ENCODE peak calls at places on chromosomes 5 and 9, in four cellular contexts. One of them, this sample, is unnamed.

GRCh38 chr5:60323596-60323995 is 376.4 kb downstream of the DEPDC1B start:
- DNase-seq in fibroblast of lung: no peak
- DNase-seq in sigmoid colon: no peak
- DNase-seq in MCF 10A: no peak
- DNase-seq in this sample: no peak

GRCh38 chr5:97714426-97714825 is 531.4 kb upstream of the RIOK2 start:
- DNase-seq in fibroblast of lung: no peak
- DNase-seq in sigmoid colon: no peak
- DNase-seq in MCF 10A: no peak
- DNase-seq in this sample: no peak

GRCh38 chr9:133396952-133397351 is 20.8 kb downstream of the STKLD1 start:
- DNase-seq in fibroblast of lung: no peak
- DNase-seq in sigmoid colon: no peak
- DNase-seq in MCF 10A: no peak
- DNase-seq in this sample: no peak

GRCh38 chr9:34016149-34016548 is 32.5 kb downstream of the UBAP2 start:
- DNase-seq in fibroblast of lung: no peak
- DNase-seq in sigmoid colon: no peak
- DNase-seq in MCF 10A: no peak
- DNase-seq in this sample: no peak

GRCh38 chr5:72133212-72133990 is 26.1 kb downstream of the MAP1B start:
- DNase-seq in fibroblast of lung: peak
- DNase-seq in sigmoid colon: no peak
- DNase-seq in MCF 10A: no peak
- DNase-seq in this sample: no peak

GRCh38 chr5:37197340-37198050 is 51.7 kb downstream of the CPLANE1 start:
- DNase-seq in fibroblast of lung: no peak
- DNase-seq in sigmoid colon: no peak
- DNase-seq in MCF 10A: no peak
- DNase-seq in this sample: no peak

GRCh38 chr5:57037355-57037754 is 85.4 kb upstream of the MIER3 start:
- DNase-seq in fibroblast of lung: no peak
- DNase-seq in sigmoid colon: no peak
- DNase-seq in MCF 10A: peak
- DNase-seq in this sample: no peak

GRCh38 chr5:178486305-178486704 is 103.9 kb downstream of the COL23A1 start:
- DNase-seq in fibroblast of lung: no peak
- DNase-seq in sigmoid colon: no peak
- DNase-seq in MCF 10A: no peak
- DNase-seq in this sample: no peak

GRCh38 chr9:27572036-27572435 is 1.2 kb downstream of the C9orf72 start:
- DNase-seq in fibroblast of lung: no peak
- DNase-seq in sigmoid colon: no peak
- DNase-seq in MCF 10A: no peak
- DNase-seq in this sample: no peak

GRCh38 chr5:10474521-10475075 is 32.9 kb downstream of the ROPN1L start:
- DNase-seq in fibroblast of lung: peak
- DNase-seq in sigmoid colon: no peak
- DNase-seq in MCF 10A: no peak
- DNase-seq in this sample: no peak

GRCh38 chr5:120358949-120359348 is 105.2 kb upstream of the PRR16 start:
- DNase-seq in fibroblast of lung: no peak
- DNase-seq in sigmoid colon: no peak
- DNase-seq in MCF 10A: no peak
- DNase-seq in this sample: no peak

GRCh38 chr5:36928947-36929346 is 52.4 kb downstream of the NIPBL start:
- DNase-seq in fibroblast of lung: peak
- DNase-seq in sigmoid colon: no peak
- DNase-seq in MCF 10A: peak
- DNase-seq in this sample: no peak

GRCh38 chr5:142356716-142357468 is 32.1 kb upstream of the SPRY4 start:
- DNase-seq in fibroblast of lung: peak
- DNase-seq in sigmoid colon: peak
- DNase-seq in MCF 10A: peak
- DNase-seq in this sample: peak

GRCh38 chr5:107378218-107378899 is 292.4 kb downstream of the EFNA5 start:
- DNase-seq in fibroblast of lung: peak
- DNase-seq in sigmoid colon: no peak
- DNase-seq in MCF 10A: no peak
- DNase-seq in this sample: no peak

GRCh38 chr5:57009811-57010210 is 57.9 kb upstream of the MIER3 start:
- DNase-seq in fibroblast of lung: no peak
- DNase-seq in sigmoid colon: no peak
- DNase-seq in MCF 10A: no peak
- DNase-seq in this sample: no peak

GRCh38 chr5:76714771-76715483 is 999 bp upstream of the F2R start:
- DNase-seq in fibroblast of lung: peak
- DNase-seq in sigmoid colon: no peak
- DNase-seq in MCF 10A: no peak
- DNase-seq in this sample: no peak

GRCh38 chr9:86637515-86637914 is 283.3 kb upstream of the TUT7 start:
- DNase-seq in fibroblast of lung: peak
- DNase-seq in sigmoid colon: no peak
- DNase-seq in MCF 10A: peak
- DNase-seq in this sample: no peak

GRCh38 chr5:66947458-66947857 is 249.1 kb downstream of the CD180 start:
- DNase-seq in fibroblast of lung: no peak
- DNase-seq in sigmoid colon: no peak
- DNase-seq in MCF 10A: no peak
- DNase-seq in this sample: no peak
- TF ChIP-seq CTCF in fibroblast of lung: no peak
- TF ChIP-seq CTCF in sigmoid colon: no peak
- TF ChIP-seq CTCF in MCF 10A: no peak
- TF ChIP-seq CTCF in this sample: no peak

GRCh38 chr9:87813119-87813463 is 69.6 kb upstream of the SPATA31E1 start:
- DNase-seq in fibroblast of lung: no peak
- DNase-seq in sigmoid colon: no peak
- DNase-seq in MCF 10A: no peak
- DNase-seq in this sample: no peak
- TF ChIP-seq CTCF in fibroblast of lung: no peak
- TF ChIP-seq CTCF in sigmoid colon: no peak
- TF ChIP-seq CTCF in MCF 10A: no peak
- TF ChIP-seq CTCF in this sample: no peak

GRCh38 chr5:44332360-44332971 is 56.8 kb downstream of the FGF10 start:
- DNase-seq in fibroblast of lung: peak
- DNase-seq in sigmoid colon: no peak
- DNase-seq in MCF 10A: peak
- DNase-seq in this sample: no peak
- TF ChIP-seq CTCF in fibroblast of lung: peak
- TF ChIP-seq CTCF in sigmoid colon: peak
- TF ChIP-seq CTCF in MCF 10A: peak
- TF ChIP-seq CTCF in this sample: no peak

GRCh38 chr9:108708448-108708847 is 147.3 kb downstream of the ACTL7B start:
- DNase-seq in fibroblast of lung: no peak
- DNase-seq in sigmoid colon: peak
- DNase-seq in MCF 10A: no peak
- DNase-seq in this sample: no peak

GRCh38 chr9:108703414-108703813 is 152.4 kb downstream of the ACTL7B start:
- DNase-seq in fibroblast of lung: no peak
- DNase-seq in sigmoid colon: no peak
- DNase-seq in MCF 10A: no peak
- DNase-seq in this sample: no peak

GRCh38 chr9:108702681-108703080 is 153.1 kb downstream of the ACTL7B start:
- DNase-seq in fibroblast of lung: no peak
- DNase-seq in sigmoid colon: no peak
- DNase-seq in MCF 10A: no peak
- DNase-seq in this sample: no peak

GRCh38 chr9:108707120-108707519 is 148.7 kb downstream of the ACTL7B start:
- DNase-seq in fibroblast of lung: no peak
- DNase-seq in sigmoid colon: no peak
- DNase-seq in MCF 10A: no peak
- DNase-seq in this sample: no peak

DNA sequence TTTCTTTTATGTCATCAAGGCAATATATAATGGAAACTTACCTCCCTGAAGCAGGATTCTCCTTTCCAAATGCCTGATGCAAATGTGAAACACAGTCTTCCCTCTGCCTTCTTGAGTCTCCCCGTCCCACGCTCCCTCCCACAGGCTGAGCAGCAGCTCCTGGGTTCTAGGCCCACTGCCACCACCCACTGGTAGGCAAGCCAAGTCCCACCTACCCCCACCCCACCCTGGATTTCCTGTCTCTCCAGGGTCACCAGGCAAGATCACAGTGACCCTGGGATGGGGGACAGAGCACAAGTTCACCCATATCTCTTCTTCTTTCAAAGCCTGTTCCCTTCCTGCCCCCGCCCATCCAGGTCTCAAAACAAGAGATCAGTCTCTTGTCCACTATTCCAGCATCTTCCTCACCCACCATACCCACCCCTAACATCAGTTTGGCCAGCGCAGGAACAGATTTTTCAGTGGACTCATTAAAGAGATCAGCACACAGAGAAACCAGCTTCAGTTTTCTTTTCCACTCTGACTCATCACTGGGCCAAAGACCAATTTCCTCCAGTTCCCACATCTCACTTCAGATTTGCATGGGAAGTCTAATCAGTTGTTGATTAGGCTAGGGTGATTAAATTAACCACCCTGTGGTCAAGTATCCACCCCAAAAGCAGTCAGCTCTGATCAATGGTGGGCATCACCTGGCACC is 151.5 kb downstream of the ACTL7B start:
- DNase-seq in fibroblast of lung: peak
- DNase-seq in sigmoid colon: no peak
- DNase-seq in MCF 10A: peak
- DNase-seq in this sample: no peak
- TF ChIP-seq CTCF in fibroblast of lung: no peak
- TF ChIP-seq CTCF in sigmoid colon: no peak
- TF ChIP-seq CTCF in MCF 10A: no peak
- TF ChIP-seq CTCF in this sample: no peak

DNA sequence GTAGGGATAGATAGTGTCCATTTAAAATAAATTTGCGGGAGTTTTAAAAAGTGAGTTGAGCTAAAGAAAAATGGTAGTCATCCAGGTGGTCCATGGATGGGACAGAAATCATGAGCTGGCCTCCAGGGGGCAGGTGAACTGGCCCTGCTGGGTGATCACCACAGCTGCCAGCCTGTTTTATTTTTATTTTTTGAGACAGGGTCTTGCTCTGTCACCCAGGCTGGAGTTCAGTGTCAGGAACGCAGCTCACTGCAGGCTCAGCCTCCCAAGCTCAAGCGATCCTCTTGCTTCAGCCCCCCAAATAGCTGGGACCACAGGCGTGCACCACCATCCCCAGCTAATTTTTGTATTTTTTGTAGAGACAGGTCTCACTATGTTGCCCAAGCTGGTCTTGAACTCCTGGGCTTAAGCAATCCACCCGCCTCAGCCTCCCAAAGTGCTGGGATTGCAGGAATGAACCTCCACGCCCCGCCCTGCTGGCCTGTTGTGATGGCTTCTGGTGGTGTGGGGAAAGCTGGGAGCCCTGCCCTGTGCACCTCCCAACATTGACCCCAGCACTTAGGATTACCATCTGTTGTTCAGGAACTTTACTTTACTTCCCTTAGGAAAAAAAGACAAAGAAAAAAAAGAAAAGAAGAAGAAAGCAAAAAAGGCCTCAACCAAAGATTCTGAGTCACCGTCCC is 14.8 kb downstream of the CD74 start:
- DNase-seq in fibroblast of lung: no peak
- DNase-seq in sigmoid colon: no peak
- DNase-seq in MCF 10A: no peak
- DNase-seq in this sample: no peak
- TF ChIP-seq CTCF in fibroblast of lung: no peak
- TF ChIP-seq CTCF in sigmoid colon: no peak
- TF ChIP-seq CTCF in MCF 10A: peak
- TF ChIP-seq CTCF in this sample: no peak

GRCh38 chr5:177022386-177023246 is at the start of gene ZNF346:
- DNase-seq in fibroblast of lung: peak
- DNase-seq in sigmoid colon: peak
- DNase-seq in MCF 10A: peak
- DNase-seq in this sample: peak
- TF ChIP-seq CTCF in fibroblast of lung: peak
- TF ChIP-seq CTCF in sigmoid colon: peak
- TF ChIP-seq CTCF in MCF 10A: peak
- TF ChIP-seq CTCF in this sample: peak

GRCh38 chr5:9466677-9467076 is 79.2 kb downstream of the SEMA5A start:
- DNase-seq in fibroblast of lung: peak
- DNase-seq in sigmoid colon: no peak
- DNase-seq in MCF 10A: no peak
- DNase-seq in this sample: no peak

GRCh38 chr5:9467199-9468069 is 78.4 kb downstream of the SEMA5A start:
- DNase-seq in fibroblast of lung: no peak
- DNase-seq in sigmoid colon: no peak
- DNase-seq in MCF 10A: peak
- DNase-seq in this sample: no peak

GRCh38 chr5:9470410-9470809 is 75.5 kb downstream of the SEMA5A start:
- DNase-seq in fibroblast of lung: no peak
- DNase-seq in sigmoid colon: no peak
- DNase-seq in MCF 10A: no peak
- DNase-seq in this sample: no peak

GRCh38 chr5:9464478-9464877 is 81.4 kb downstream of the SEMA5A start:
- DNase-seq in fibroblast of lung: no peak
- DNase-seq in sigmoid colon: no peak
- DNase-seq in MCF 10A: no peak
- DNase-seq in this sample: no peak

GRCh38 chr5:9468070-9468388 is 77.8 kb downstream of the SEMA5A start:
- DNase-seq in fibroblast of lung: peak
- DNase-seq in sigmoid colon: no peak
- DNase-seq in MCF 10A: peak
- DNase-seq in this sample: no peak
- TF ChIP-seq CTCF in fibroblast of lung: no peak
- TF ChIP-seq CTCF in sigmoid colon: no peak
- TF ChIP-seq CTCF in MCF 10A: no peak
- TF ChIP-seq CTCF in this sample: no peak